ENCODE peak calls at places on chromosomes 11 and 22, in seven cellular contexts. R is HT1080, O is brain pericyte, U is mesendoderm, I is transverse colon, J is OCI-LY7, T is Calu3. E is an unnamed sample.

GRCh38 chr22:50526849-50527801 is 1.7 kb upstream of the SCO2 start:
- DNase-seq in R (no peak), O (no peak), U (peak), I (peak), J (peak), T (peak), E (no peak)

GRCh38 chr11:130246270-130246669 is 68.4 kb downstream of the ZBTB44 start:
- DNase-seq in R (no peak), O (no peak), U (no peak), I (no peak), J (no peak), T (no peak), E (no peak)

GRCh38 chr22:39220897-39221850 is 23.6 kb downstream of the PDGFB start:
- DNase-seq in R (no peak), O (no peak), U (no peak), I (no peak), J (no peak), T (no peak), E (no peak)

GRCh38 chr11:10303558-10304363 is 1.1 kb upstream of the ADM start:
- DNase-seq in R (no peak), O (no peak), U (peak), I (peak), J (no peak), T (peak), E (no peak)

GRCh38 chr11:133172349-133172748 is 360.0 kb downstream of the OPCML start:
- DNase-seq in R (no peak), O (no peak), U (no peak), I (no peak), J (no peak), T (no peak), E (no peak)

GRCh38 chr11:560305-561147 is at the start of the genes LMNTD2 and RASSF7:
- DNase-seq in R (peak), O (no peak), U (peak), I (peak), J (peak), T (peak), E (peak)

GRCh38 chr11:20022363-20023081 is 137.8 kb downstream of the DBX1 start:
- DNase-seq in R (no peak), O (peak), U (peak), I (no peak), J (peak), T (peak), E (peak)

GRCh38 chr11:75285776-75286360 is 45.3 kb downstream of the TPBGL start:
- DNase-seq in R (no peak), O (no peak), U (no peak), I (no peak), J (no peak), T (no peak), E (no peak)

GRCh38 chr22:39236321-39237275 is 8.2 kb downstream of the PDGFB start:
- DNase-seq in R (peak), O (no peak), U (no peak), I (peak), J (no peak), T (no peak), E (no peak)

GRCh38 chr11:34449013-34449412 is 10.3 kb downstream of the CAT start:
- DNase-seq in R (peak), O (no peak), U (no peak), I (no peak), J (peak), T (no peak), E (no peak)

GRCh38 chr22:37510046-37510445 is 9.2 kb downstream of the CARD10 start:
- DNase-seq in R (no peak), O (no peak), U (no peak), I (no peak), J (no peak), T (no peak), E (no peak)

GRCh38 chr22:46465793-46466192 is 71.6 kb downstream of the CELSR1 start:
- DNase-seq in R (no peak), O (no peak), U (no peak), I (no peak), J (no peak), T (no peak), E (no peak)

GRCh38 chr11:2777871-2778629 is 78.3 kb upstream of the KCNQ1OT1 start:
- DNase-seq in R (no peak), O (no peak), U (no peak), I (no peak), J (no peak), T (peak), E (no peak)

GRCh38 chr22:17563936-17564391 is 666 bp downstream of the SLC25A18 start:
- DNase-seq in R (no peak), O (no peak), U (no peak), I (peak), J (no peak), T (no peak), E (no peak)

GRCh38 chr11:132972565-132972964 is 559.7 kb downstream of the OPCML start:
- DNase-seq in R (no peak), O (no peak), U (no peak), I (no peak), J (no peak), T (no peak), E (no peak)

GRCh38 chr22:30649430-30650007 is 13.9 kb downstream of the SLC35E4 start:
- DNase-seq in R (peak), O (no peak), U (peak), I (peak), J (no peak), T (peak), E (no peak)

GRCh38 chr11:13324709-13325108 is 47.1 kb downstream of the BMAL1 start:
- DNase-seq in R (no peak), O (no peak), U (no peak), I (no peak), J (no peak), T (no peak), E (no peak)

GRCh38 chr11:112689851-112690250 is 271.4 kb upstream of the NCAM1 start:
- DNase-seq in R (no peak), O (no peak), U (no peak), I (no peak), J (no peak), T (no peak), E (no peak)

GRCh38 chr11:46352063-46352841 is 5.0 kb downstream of the DGKZ start:
- DNase-seq in R (no peak), O (no peak), U (peak), I (peak), J (peak), T (peak), E (no peak)

GRCh38 chr11:109644158-109644557 is 222.2 kb downstream of the C11orf87 start:
- DNase-seq in R (peak), O (no peak), U (peak), I (no peak), J (no peak), T (no peak), E (no peak)

GRCh38 chr22:42437488-42438292 is 5.5 kb upstream of the NFAM1 start:
- DNase-seq in R (peak), O (no peak), U (peak), I (peak), J (peak), T (peak), E (no peak)

GRCh38 chr11:89495951-89496350 is 4.8 kb upstream of the NOX4 start:
- DNase-seq in R (peak), O (no peak), U (peak), I (no peak), J (no peak), T (no peak), E (peak)

GRCh38 chr11:72935705-72936104 is 121.5 kb downstream of the ATG16L2 start:
- DNase-seq in R (no peak), O (no peak), U (no peak), I (no peak), J (no peak), T (no peak), E (no peak)

GRCh38 chr11:60959445-60959844 is 7.5 kb upstream of the SLC15A3 start:
- DNase-seq in R (no peak), O (no peak), U (no peak), I (no peak), J (no peak), T (no peak), E (no peak)

GRCh38 chr11:122599434-122599833 is 56.1 kb upstream of the UBASH3B start:
- DNase-seq in R (no peak), O (no peak), U (no peak), I (no peak), J (no peak), T (no peak), E (no peak)

GRCh38 chr11:111737877-111738205 is 28.3 kb downstream of the PPP2R1B start:
- DNase-seq in R (no peak), O (no peak), U (no peak), I (no peak), J (no peak), T (no peak), E (no peak)

GRCh38 chr11:78460468-78460867 is 42.8 kb upstream of the GAB2 start:
- DNase-seq in R (peak), O (no peak), U (peak), I (no peak), J (no peak), T (no peak), E (no peak)

GRCh38 chr22:41380993-41381328 is 781 bp upstream of the TEF start:
- DNase-seq in R (peak), O (no peak), U (no peak), I (peak), J (no peak), T (no peak), E (peak)

E was measured in retinal pigment epithelial cell.